ENCODE peak calls at places on chromosomes 4 and X, in eight cellular contexts. A is activated CD4-positive, CD25-positive, alpha-beta regulatory T cell; I is RPMI8226; T is amygdala; J is T-helper 9 cell; Z is neural crest cell; W is GM04503; N is AML-193. R is an unnamed sample.

GRCh38 chr4:6221851-6222760 is 21.8 kb upstream of the JAKMIP1 start:
- DNase-seq in A (no peak), I (no peak), T (peak; percentile 35), J (no peak), Z (peak; percentile 73), W (no peak), N (no peak), R (peak; percentile 49)

GRCh38 chr4:76836860-76837564 is 60.9 kb downstream of the SOWAHB start:
- DNase-seq in A (no peak), I (no peak), T (no peak), J (no peak), Z (no peak), W (no peak), N (no peak), R (no peak)

GRCh38 chrX:15790766-15791380 is 589 bp downstream of the ZRSR2 start:
- DNase-seq in A (no peak), I (no peak), T (no peak), J (no peak), Z (no peak), W (no peak), N (peak; percentile 7), R (peak; percentile 27)

GRCh38 chr4:164203476-164203875 is 550.5 kb upstream of the SMIM31 start:
- DNase-seq in A (no peak), I (no peak), T (no peak), J (no peak), Z (no peak), W (no peak), N (no peak), R (no peak)

GRCh38 chr4:152352215-152352614 is 183.7 kb downstream of the FBXW7 start:
- DNase-seq in A (no peak), I (no peak), T (no peak), J (no peak), Z (no peak), W (no peak), N (no peak), R (peak; percentile 61)

GRCh38 chrX:111216293-111216801 is 53.9 kb downstream of the CAPN6 start:
- DNase-seq in A (no peak), I (no peak), T (no peak), J (no peak), Z (no peak), W (no peak), N (no peak), R (no peak)

GRCh38 chr4:23746672-23747071 is 143.2 kb downstream of the PPARGC1A start:
- DNase-seq in A (no peak), I (no peak), T (no peak), J (no peak), Z (no peak), W (no peak), N (no peak), R (no peak)

GRCh38 chrX:102765794-102766193 is 45.3 kb downstream of the GPRASP3 start:
- DNase-seq in A (no peak), I (no peak), T (no peak), J (no peak), Z (no peak), W (peak; percentile 45), N (no peak), R (peak; percentile 74)

GRCh38 chr4:100933628-100934027 is 413.7 kb downstream of the PPP3CA start:
- DNase-seq in A (no peak), I (no peak), T (no peak), J (no peak), Z (no peak), W (peak; percentile 14), N (no peak), R (peak; percentile 82)

GRCh38 chr4:89715611-89716010 is 121.3 kb downstream of the SNCA start:
- DNase-seq in A (no peak), I (no peak), T (no peak), J (no peak), Z (no peak), W (no peak), N (no peak), R (no peak)

GRCh38 chr4:104719539-104720230 is 225.0 kb upstream of the CXXC4 start:
- DNase-seq in A (no peak), I (no peak), T (no peak), J (no peak), Z (no peak), W (no peak), N (no peak), R (no peak)

GRCh38 chrX:72316408-72317079 is 10.8 kb upstream of the CITED1 start:
- DNase-seq in A (no peak), I (no peak), T (no peak), J (no peak), Z (no peak), W (no peak), N (no peak), R (no peak)

R was measured in GM23248.